ENCODE peak calls at places on chromosome 18, in six cellular contexts. G is K562; O is GM23338; Z is stimulated activated naive CD8-positive, alpha-beta T cell treated with anti-CD3 and anti-CD28 coated beads, Interleukin-15, Interleukin-2, amounts not matched to agents 100 U/mL and 50 U/mL, for 24 hours; P is activated T-helper 17 cell treated with anti-CD3 and anti-CD28 coated beads, Interleukin-2, amount 50 U/mL, for 72 hours; B is Panc1. E is an unnamed sample.

GRCh38 chr18:25305584-25305983 is 46.4 kb downstream of the ZNF521 start:
- ATAC-seq in Z (no peak), G (no peak), P (no peak), O (no peak), B (no peak), E (no peak)

GRCh38 chr18:77014538-77014937 is 118.0 kb downstream of the MBP start:
- ATAC-seq in O (no peak), B (no peak), P (no peak), G (no peak), Z (no peak), E (no peak)

GRCh38 chr18:6920099-6920955 is 190.8 kb downstream of the ARHGAP28 start:
- ATAC-seq in P (no peak), O (peak; percentile 82), G (peak; percentile 89), Z (peak; percentile 49), B (no peak), E (peak; percentile 61)

GRCh38 chr18:22026362-22026761 is 143.0 kb upstream of the GATA6 start:
- ATAC-seq in Z (no peak), B (no peak), P (no peak), G (no peak), O (no peak), E (no peak)

GRCh38 chr18:58152891-58153290 is 108.9 kb downstream of the NEDD4L start:
- ATAC-seq in P (no peak), O (no peak), B (no peak), G (no peak), Z (no peak), E (no peak)

GRCh38 chr18:45284174-45284573 is 331.1 kb upstream of the SLC14A2 start:
- ATAC-seq in O (peak; percentile 41), P (no peak), G (no peak), B (no peak), Z (no peak), E (no peak)

GRCh38 chr18:63342206-63342605 is 22.6 kb upstream of the BCL2 start:
- ATAC-seq in P (peak; percentile 64), Z (peak; percentile 55), B (peak; percentile 86), G (peak; percentile 98), O (peak; percentile 90), E (peak; percentile 69)

GRCh38 chr18:50748243-50749229 is 71.3 kb downstream of the MRO start:
- ATAC-seq in Z (no peak), B (no peak), O (peak; percentile 93), P (no peak), G (no peak), E (no peak)

GRCh38 chr18:44709297-44710117 is 28.8 kb downstream of the SETBP1 start:
- ATAC-seq in B (no peak), P (peak; percentile 82), Z (no peak), G (no peak), O (no peak), E (no peak)

GRCh38 chr18:45165871-45166270 is 449.4 kb upstream of the SLC14A2 start:
- ATAC-seq in Z (no peak), B (no peak), G (no peak), O (no peak), P (no peak), E (no peak)

GRCh38 chr18:42112657-42113420 is 157.8 kb downstream of the PIK3C3 start:
- ATAC-seq in P (no peak), B (no peak), G (no peak), Z (no peak), O (no peak), E (no peak)

GRCh38 chr18:36195427-36196122 is 8.3 kb downstream of the MOCOS start:
- ATAC-seq in Z (no peak), O (no peak), G (peak; percentile 6), P (no peak), B (no peak), E (no peak)

GRCh38 chr18:35376742-35377695 is at the start of gene ZNF396:
- ATAC-seq in G (peak; percentile 92), B (peak; percentile 96), P (peak; percentile 86), O (peak; percentile 90), Z (peak; percentile 81), E (peak; percentile 92)

GRCh38 chr18:11407900-11408299 is 201.5 kb upstream of the SLC35G4 start:
- ATAC-seq in G (no peak), P (no peak), Z (no peak), B (no peak), O (no peak), E (peak; percentile 58)

GRCh38 chr18:41504316-41504715 is 450.7 kb upstream of the PIK3C3 start:
- ATAC-seq in B (no peak), O (no peak), Z (no peak), G (no peak), P (no peak), E (no peak)

GRCh38 chr18:74945774-74946545 is 263.0 kb downstream of the PTGR3 start:
- ATAC-seq in P (no peak), B (no peak), O (no peak), Z (no peak), G (no peak), E (no peak)

GRCh38 chr18:62144338-62144737 is 42.5 kb downstream of the PIGN start:
- ATAC-seq in Z (no peak), P (no peak), O (no peak), B (no peak), G (no peak), E (no peak)

GRCh38 chr18:36419913-36420531 is 122.5 kb downstream of the FHOD3 start:
- ATAC-seq in G (peak; percentile 50), B (no peak), Z (peak; percentile 75), O (peak; percentile 91), P (peak; percentile 88), E (peak; percentile 24)

GRCh38 chr18:38940475-38940862 is 1374.9 kb upstream of the CELF4 start:
- ATAC-seq in B (no peak), O (no peak), P (peak; percentile 50), G (no peak), Z (peak; percentile 37), E (no peak)

GRCh38 chr18:76553715-76554603 is 58.9 kb upstream of the ZNF516 start:
- ATAC-seq in Z (no peak), P (no peak), O (no peak), G (no peak), B (no peak), E (no peak)

GRCh38 chr18:62354171-62354570 is 29.1 kb downstream of the TNFRSF11A start:
- ATAC-seq in P (no peak), Z (no peak), G (no peak), O (peak; percentile 68), B (no peak), E (no peak)

GRCh38 chr18:24016643-24017042 is 2.1 kb downstream of the TTC39C start:
- ATAC-seq in P (no peak), B (no peak), O (peak; percentile 13), Z (no peak), G (peak; percentile 41), E (peak; percentile 36)

GRCh38 chr18:9631814-9632496 is 17.6 kb upstream of the PPP4R1 start:
- ATAC-seq in B (peak; percentile 65), G (no peak), P (no peak), O (no peak), Z (no peak), E (peak; percentile 87)

GRCh38 chr18:14174706-14175085 is 42.5 kb upstream of the ZNF519 start:
- ATAC-seq in G (peak; percentile 46), Z (no peak), O (no peak), P (no peak), B (no peak), E (no peak)

GRCh38 chr18:37314534-37314933 is 251.1 kb downstream of the CELF4 start:
- ATAC-seq in P (no peak), Z (no peak), B (no peak), O (peak; percentile 62), G (peak; percentile 16), E (peak; percentile 28)

GRCh38 chr18:79607361-79607930 is 72.2 kb upstream of the CTDP1 start:
- ATAC-seq in Z (no peak), B (no peak), P (no peak), O (no peak), G (no peak), E (no peak)

GRCh38 chr18:39198376-39198775 is 1632.8 kb upstream of the CELF4 start:
- ATAC-seq in O (no peak), G (no peak), B (no peak), Z (no peak), P (no peak), E (no peak)

GRCh38 chr18:45248240-45248903 is 366.9 kb upstream of the SLC14A2 start:
- ATAC-seq in B (no peak), O (no peak), P (no peak), G (no peak), Z (no peak), E (peak; percentile 81)

GRCh38 chr18:22194151-22194598 is 24.8 kb downstream of the GATA6 start:
- ATAC-seq in B (no peak), G (peak; percentile 94), O (peak; percentile 76), Z (no peak), P (no peak), E (no peak)

GRCh38 chr18:63262369-63263335 is 56.9 kb downstream of the BCL2 start:
- ATAC-seq in B (no peak), P (no peak), Z (no peak), O (no peak), G (no peak), E (no peak)

GRCh38 chr18:23340661-23341060 is 112.4 kb upstream of the RIOK3 start:
- ATAC-seq in Z (no peak), P (no peak), B (no peak), O (no peak), G (no peak), E (no peak)

GRCh38 chr18:66873899-66874298 is 270.0 kb upstream of the CDH19 start:
- ATAC-seq in O (no peak), Z (no peak), G (no peak), P (no peak), B (no peak), E (no peak)

GRCh38 chr18:74493689-74494088 is 2.5 kb upstream of the CNDP2 start:
- ATAC-seq in B (peak; percentile 40), G (no peak), P (no peak), Z (peak; percentile 35), O (no peak), E (no peak)

GRCh38 chr18:24560511-24560981 is 100.1 kb downstream of the HRH4 start:
- ATAC-seq in G (no peak), O (peak; percentile 89), Z (no peak), P (no peak), B (no peak), E (no peak)

GRCh38 chr18:24115628-24116027 is 23.2 kb upstream of the CABYR start:
- ATAC-seq in B (no peak), Z (no peak), O (no peak), P (no peak), G (no peak), E (no peak)

E was measured in SK-N-SH treated with all-trans-retinoic acid at 6 μM for 48 hours.